ENCODE peak calls at places on chromosome 18, in nine cellular contexts. V is NCI-H748 treated with DMSO at 0.1 percent for 48 hours, T is NB4, N is AG04449, U is A172, B is Caki2, C is ureter, P is endothelial cell of umbilical vein, X is iris pigment epithelial cell. H is an unnamed sample.

GRCh38 chr18:23172981-23173380 is 37.7 kb downstream of the CABLES1 start:
- DNase-seq in T (no peak), U (no peak), P (no peak), V (no peak), X (no peak), C (no peak), N (no peak), B (no peak), H (no peak)

GRCh38 chr18:72692086-72692485 is 147.9 kb upstream of the CBLN2 start:
- DNase-seq in T (no peak), V (peak), P (no peak), N (no peak), X (no peak), B (no peak), U (no peak), C (no peak), H (no peak)

GRCh38 chr18:76839395-76839794 is 17.0 kb downstream of the ZNF236 start:
- DNase-seq in U (no peak), N (no peak), B (no peak), V (no peak), C (no peak), P (no peak), T (no peak), X (peak), H (no peak)

GRCh38 chr18:35477497-35477896 is 20.3 kb downstream of the INO80C start:
- DNase-seq in P (no peak), U (no peak), B (no peak), X (no peak), C (no peak), T (peak), V (no peak), N (no peak), H (no peak)

GRCh38 chr18:32930695-32931301 is 158.0 kb upstream of the KLHL14 start:
- DNase-seq in X (peak), P (peak), V (peak), U (peak), N (peak), B (no peak), C (no peak), T (peak), H (peak)

GRCh38 chr18:7677424-7677823 is 110.3 kb downstream of the PTPRM start:
- DNase-seq in T (no peak), V (no peak), P (no peak), B (no peak), U (no peak), X (no peak), N (no peak), C (no peak), H (no peak)

GRCh38 chr18:5983479-5983878 is 88.2 kb upstream of the TMEM200C start:
- DNase-seq in X (no peak), T (no peak), V (no peak), C (no peak), P (no peak), B (no peak), N (no peak), U (no peak), H (no peak)

GRCh38 chr18:48922801-48923730 is 27.7 kb downstream of the SMAD7 start:
- DNase-seq in N (peak), X (peak), C (peak), V (no peak), B (peak), P (peak), U (peak), T (peak), H (no peak)

GRCh38 chr18:14939141-14939540 is 191.2 kb downstream of the ANKRD30B start:
- DNase-seq in X (no peak), V (no peak), C (no peak), P (no peak), N (no peak), T (no peak), U (no peak), B (no peak), H (no peak)

GRCh38 chr18:57121542-57122112 is 25.3 kb upstream of the BOD1L2 start:
- DNase-seq in T (no peak), N (no peak), C (no peak), V (no peak), X (no peak), U (no peak), B (no peak), P (no peak), H (no peak)

GRCh38 chr18:54240629-54241107 is 16.2 kb upstream of the MBD2 start:
- DNase-seq in N (no peak), U (no peak), T (peak), X (peak), P (no peak), C (no peak), V (no peak), B (no peak), H (no peak)

GRCh38 chr18:63162271-63163014 is 157.1 kb downstream of the BCL2 start:
- DNase-seq in N (peak), V (no peak), C (no peak), U (no peak), B (no peak), X (peak), T (peak), P (no peak), H (no peak)

H was measured in DMS 273 treated with DMSO at 0.1 percent for 48 hours.